ENCODE peak calls at places on chromosomes 16 and 17, in five cellular contexts. V is CD4-positive, alpha-beta memory T cell; P is NT2/D1; N is neural progenitor cell; D is AG04450. A is an unnamed sample.
A peak's percentile ranks its signal among the peaks of the same experiment; 100 is the strongest.

GRCh38 chr16:8631373-8631772 is 9.9 kb downstream of the METTL22 start:
- DNase-seq in D (no peak), V (no peak), N (no peak), P (no peak), A (no peak)

GRCh38 chr16:70157105-70157476 is 16.5 kb upstream of the CLEC18C start:
- DNase-seq in D (no peak), N (no peak), P (no peak), V (no peak), A (no peak)

GRCh38 chr16:89143201-89143741 is 28.3 kb upstream of the CDH15 start:
- DNase-seq in P (no peak), N (no peak), V (no peak), D (no peak), A (no peak)

GRCh38 chr17:1473170-1473569 is 17.1 kb upstream of the CRK start:
- DNase-seq in V (no peak), N (no peak), P (no peak), D (no peak), A (no peak)

GRCh38 chr17:73462830-73463229 is 151.0 kb upstream of the CDC42EP4 start:
- DNase-seq in N (no peak), V (no peak), D (no peak), P (no peak), A (no peak)

GRCh38 chr17:49581645-49581992 is 5.9 kb downstream of the NXPH3 start:
- DNase-seq in P (no peak), V (no peak), N (no peak), D (no peak), A (no peak)

GRCh38 chr16:1902547-1903219 is 15.5 kb downstream of the HS3ST6 start:
- DNase-seq in V (no peak), D (no peak), P (no peak), N (peak; percentile 15), A (no peak)

GRCh38 chr16:85783441-85783840 is 15.9 kb downstream of the EMC8 start:
- DNase-seq in N (no peak), D (no peak), V (no peak), P (no peak), A (no peak)

GRCh38 chr16:83420206-83420760 is 387.5 kb upstream of the HSBP1 start:
- DNase-seq in V (no peak), D (no peak), N (peak; percentile 74), P (peak; percentile 3), A (peak; percentile 32)

GRCh38 chr16:58127033-58127556 is 2.1 kb downstream of the CFAP20 start:
- DNase-seq in D (no peak), V (peak; percentile 63), P (no peak), N (peak; percentile 26), A (peak; percentile 54)
- H3K4me3 ChIP-seq in D (peak overlapping the region; percentile 91), V (no peak overlapping the region), P (peak overlapping the region; percentile 98), N (peak overlapping the region; percentile 80), A (peak overlapping the region; percentile 88)

GRCh38 chr17:60743282-60743681 is 65.6 kb downstream of the BCAS3 start:
- DNase-seq in D (no peak), V (no peak), N (no peak), P (no peak), A (no peak)

GRCh38 chr17:60741031-60741430 is 63.4 kb downstream of the BCAS3 start:
- DNase-seq in N (no peak), P (no peak), V (no peak), D (no peak), A (no peak)

GRCh38 chr17:60745544-60745943 is 67.9 kb downstream of the BCAS3 start:
- DNase-seq in P (no peak), V (no peak), D (no peak), N (no peak), A (no peak)

GRCh38 chr17:60744355-60744958 is 66.8 kb downstream of the BCAS3 start:
- DNase-seq in D (no peak), N (no peak), P (no peak), V (no peak), A (no peak)

DNA sequence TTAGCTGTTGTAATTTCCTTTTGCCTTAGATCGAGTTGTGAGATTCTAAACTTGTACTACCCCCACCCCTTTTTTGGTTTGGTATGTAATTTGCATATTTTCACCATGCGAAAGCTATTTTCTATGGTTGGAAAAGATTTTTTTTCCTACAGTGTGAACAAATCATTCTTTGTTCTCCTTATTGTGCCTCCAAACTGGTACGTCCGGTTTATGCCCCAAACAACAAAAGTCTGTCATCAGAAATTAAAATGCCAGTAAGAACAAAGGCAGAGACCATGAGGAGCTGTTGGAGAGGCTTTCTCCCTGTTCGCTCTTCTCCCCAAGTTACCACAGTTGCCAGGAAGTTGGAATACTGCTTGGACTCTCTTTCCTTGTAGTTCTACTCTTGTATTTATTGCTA is 66.2 kb downstream of the BCAS3 start:
- DNase-seq in V (no peak), N (no peak), P (no peak), D (peak; percentile 10), A (peak; percentile 3)
- H3K4me3 ChIP-seq in V (no peak overlapping the region), N (no peak overlapping the region), P (no peak overlapping the region), D (peak overlapping the region; percentile 21), A (peak overlapping the region; percentile 4)

DNA sequence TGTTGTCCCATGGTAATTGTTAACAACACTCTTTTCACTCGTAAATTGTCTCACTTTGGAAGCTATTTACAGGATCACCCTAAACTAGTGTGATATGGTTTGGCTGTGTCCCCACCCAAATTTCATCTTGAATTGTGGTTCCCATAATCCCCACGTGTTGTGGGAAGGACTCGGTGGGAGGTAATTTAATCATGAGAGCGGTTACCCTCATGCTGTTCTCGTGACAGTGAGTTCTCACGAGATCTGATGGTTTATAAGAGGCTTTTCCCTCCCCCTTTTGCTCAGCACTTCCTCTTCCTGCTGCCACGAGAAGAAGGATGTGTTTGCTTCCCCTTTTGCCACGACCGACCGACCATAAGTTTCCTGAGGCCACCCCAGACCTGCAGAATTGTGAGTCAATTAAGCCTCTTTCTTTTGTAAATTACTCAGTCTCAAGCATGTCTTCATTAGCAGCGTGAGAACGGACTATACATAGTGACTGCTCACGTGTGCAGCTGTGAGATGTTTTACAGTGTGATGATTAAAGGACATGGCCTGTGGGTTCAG is 34.4 kb downstream of the DNAH3 start:
- DNase-seq in D (no peak), N (no peak), V (no peak), P (no peak), A (no peak)
- H3K4me3 ChIP-seq in D (peak overlapping the region; percentile 14), N (no peak overlapping the region), V (no peak overlapping the region), P (no peak overlapping the region), A (no peak overlapping the region)

GRCh38 chr17:40219073-40219860 is at the start of gene WIPF2:
- DNase-seq in V (peak; percentile 94), D (peak; percentile 89), P (peak; percentile 93), N (peak; percentile 98), A (peak; percentile 78)

GRCh38 chr17:40218740-40219072 is 398 bp upstream of the WIPF2 start:
- DNase-seq in N (peak; percentile 94), D (no peak), P (peak; percentile 25), V (peak; percentile 84), A (peak; percentile 54)

GRCh38 chr17:40218006-40218739 is 931 bp upstream of the WIPF2 start:
- DNase-seq in P (no peak), N (no peak), V (no peak), D (no peak), A (no peak)
- H3K4me3 ChIP-seq in P (no peak overlapping the region), N (peak overlapping the region; percentile 99), V (peak overlapping the region; percentile 71), D (no peak overlapping the region), A (peak overlapping the region; percentile 75)

GRCh38 chr16:3030128-3030871 is 6.4 kb downstream of the BICDL2 start:
- DNase-seq in V (no peak), N (no peak), P (no peak), D (no peak), A (no peak)

GRCh38 chr16:3027983-3028715 is 4.3 kb downstream of the THOC6 start:
- DNase-seq in D (no peak), N (peak; percentile 96), P (no peak), V (peak; percentile 85), A (peak; percentile 17)

GRCh38 chr16:3027488-3027795 is 3.6 kb downstream of the THOC6 start:
- DNase-seq in P (no peak), N (no peak), V (no peak), D (no peak), A (no peak)

GRCh38 chr16:3029499-3030127 is 5.8 kb downstream of the THOC6 start:
- DNase-seq in N (no peak), P (no peak), D (no peak), V (peak; percentile 36), A (no peak)

GRCh38 chr16:3028716-3029319 is 5.0 kb downstream of the THOC6 start:
- DNase-seq in P (no peak), V (no peak), N (no peak), D (no peak), A (no peak)
- H3K4me3 ChIP-seq in P (no peak overlapping the region), V (no peak overlapping the region), N (no peak overlapping the region), D (no peak overlapping the region), A (no peak overlapping the region)

DNA sequence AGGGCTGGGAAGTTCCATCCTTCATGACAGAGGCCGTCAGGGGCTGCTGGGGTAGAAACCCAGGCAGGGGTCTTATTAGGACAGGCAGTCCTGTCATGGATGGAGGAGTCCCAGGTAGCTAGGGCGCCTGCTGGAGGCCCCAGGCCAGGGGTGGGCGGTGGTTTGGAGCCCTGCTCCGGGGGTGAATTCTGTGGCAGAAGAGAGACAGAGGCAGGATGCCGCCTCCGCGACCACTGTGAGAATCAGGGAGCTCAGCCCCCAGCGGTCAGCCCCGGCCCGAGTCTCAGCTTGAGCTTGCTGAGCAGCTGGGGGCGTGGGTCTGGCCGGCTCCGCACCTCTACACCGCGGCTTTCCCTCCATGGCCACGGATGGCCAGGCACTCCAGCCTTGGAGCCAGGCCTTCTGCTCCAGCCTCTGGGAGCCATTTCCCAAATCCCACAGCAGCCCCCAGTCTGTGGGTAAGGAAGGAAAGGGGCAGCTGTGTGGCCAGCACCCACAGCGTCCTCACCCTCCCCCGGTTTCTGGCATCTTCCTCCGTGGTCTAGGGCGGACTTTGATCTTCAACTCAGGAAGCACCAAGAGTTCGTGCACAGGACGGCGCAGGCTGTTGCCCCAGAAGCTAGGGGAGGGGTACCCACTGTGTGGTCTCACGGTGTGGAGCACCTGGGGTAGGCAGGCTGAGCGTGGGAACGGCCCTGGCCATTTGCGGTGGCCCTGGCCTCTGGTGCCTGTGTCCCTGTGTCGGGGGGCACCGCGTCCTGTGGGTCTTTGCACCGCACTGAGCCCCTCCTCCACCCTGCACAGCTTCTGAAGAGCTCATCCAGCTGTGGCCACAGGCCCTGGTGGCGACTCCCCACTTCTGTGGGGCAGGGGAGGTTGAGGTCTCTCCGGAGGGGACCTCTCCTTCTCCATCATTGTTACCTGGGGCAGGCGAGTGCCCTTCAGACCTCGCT is 14.1 kb downstream of the CD7 start:
- DNase-seq in V (peak; percentile 62), N (no peak), D (no peak), P (no peak), A (no peak)
- H3K4me3 ChIP-seq in V (peak overlapping the region; percentile 42), N (no peak overlapping the region), D (no peak overlapping the region), P (no peak overlapping the region), A (no peak overlapping the region)

GRCh38 chr17:40935624-40936023 is 1.8 kb downstream of the KRT23 start:
- DNase-seq in V (no peak), D (no peak), N (no peak), P (no peak), A (no peak)
- H3K4me3 ChIP-seq in V (no peak overlapping the region), D (no peak overlapping the region), N (no peak overlapping the region), P (no peak overlapping the region), A (no peak overlapping the region)

DNA sequence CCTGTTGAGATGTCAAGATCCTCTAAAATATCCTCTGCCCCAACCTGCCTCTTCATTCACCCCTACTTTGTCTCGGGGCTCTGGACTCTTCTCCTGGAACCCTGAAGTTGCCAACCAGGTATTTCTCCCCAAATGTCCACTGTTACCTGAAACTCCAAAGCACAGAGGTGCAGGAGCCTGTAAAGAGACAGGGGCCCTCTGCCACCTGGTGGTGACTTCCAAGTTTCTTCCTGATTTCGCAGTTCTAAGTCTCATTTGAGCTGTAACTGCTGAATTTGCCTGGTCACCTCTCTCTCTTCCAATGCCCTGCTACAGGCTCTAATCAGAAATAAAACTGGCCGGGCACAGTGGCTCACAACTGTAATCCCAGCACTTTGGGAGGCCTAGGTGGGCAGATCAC is 77.1 kb upstream of the RCVRN start:
- DNase-seq in V (no peak), P (no peak), N (peak; percentile 50), D (no peak), A (no peak)
- H3K4me3 ChIP-seq in V (no peak overlapping the region), P (no peak overlapping the region), N (no peak overlapping the region), D (no peak overlapping the region), A (no peak overlapping the region)